ENCODE peak calls at places on chromosomes 6 and 20, in eight cellular contexts. D is IMR-90, X is HepG2, O is H1, N is GM12878, A is K562, F is SK-N-SH, W is A549. R is an unnamed sample. For H3K4me1, the result is how much of the 10 kb centered on the place peaks cover.

GRCh38 chr6:42547407-42548329 is 16.2 kb upstream of the UBR2 start:
- DNase-seq in D (peak), X (peak), O (no peak), N (no peak), A (peak), F (peak), W (peak), R (peak)

GRCh38 chr20:14259691-14260090 is 77.7 kb downstream of the FLRT3 start:
- DNase-seq in D (peak), X (no peak), O (no peak), N (no peak), A (no peak), F (no peak), W (no peak), R (no peak)

GRCh38 chr6:168307011-168307694 is 12.4 kb downstream of the DACT2 start:
- DNase-seq in D (no peak), X (no peak), O (no peak), N (no peak), A (no peak), F (no peak), W (no peak), R (no peak)

GRCh38 chr6:134983823-134984222 is 33.9 kb upstream of the ALDH8A1 start:
- DNase-seq in D (no peak), X (no peak), O (no peak), N (no peak), A (no peak), F (no peak), W (no peak), R (no peak)

GRCh38 chr20:13533946-13534345 is 104.8 kb downstream of the TASP1 start:
- DNase-seq in D (no peak), X (no peak), O (no peak), N (no peak), A (no peak), F (no peak), W (no peak), R (no peak)

GRCh38 chr6:98824163-98824906 is 10.0 kb upstream of the POU3F2 start:
- DNase-seq in D (no peak), X (no peak), O (no peak), N (no peak), A (no peak), F (peak), W (no peak), R (no peak)

GRCh38 chr6:1678201-1678600 is 68.5 kb downstream of the FOXC1 start:
- DNase-seq in D (no peak), X (no peak), O (no peak), N (no peak), A (no peak), F (no peak), W (no peak), R (no peak)

GRCh38 chr6:128275030-128275429 is 245.4 kb downstream of the PTPRK start:
- DNase-seq in D (peak), X (no peak), O (no peak), N (no peak), A (no peak), F (no peak), W (no peak), R (no peak)

GRCh38 chr6:165451845-165452244 is 142.4 kb upstream of the C6orf118 start:
- DNase-seq in D (no peak), X (no peak), O (no peak), N (no peak), A (no peak), F (no peak), W (no peak), R (no peak)

GRCh38 chr6:21003780-21004541 is 469.7 kb downstream of the CDKAL1 start:
- DNase-seq in D (peak), X (peak), O (no peak), N (peak), A (no peak), F (peak), W (peak), R (no peak)

GRCh38 chr20:16072220-16072619 is 501.0 kb downstream of the KIF16B start:
- DNase-seq in D (no peak), X (no peak), O (no peak), N (no peak), A (no peak), F (no peak), W (no peak), R (no peak)

GRCh38 chr6:135064586-135064985 is 10.0 kb upstream of the HBS1L start:
- DNase-seq in D (no peak), X (no peak), O (no peak), N (no peak), A (no peak), F (no peak), W (no peak), R (no peak)

GRCh38 chr6:87945966-87946365 is 101.7 kb upstream of the SPACA1 start:
- DNase-seq in D (no peak), X (no peak), O (no peak), N (no peak), A (no peak), F (no peak), W (no peak), R (no peak)

DNA sequence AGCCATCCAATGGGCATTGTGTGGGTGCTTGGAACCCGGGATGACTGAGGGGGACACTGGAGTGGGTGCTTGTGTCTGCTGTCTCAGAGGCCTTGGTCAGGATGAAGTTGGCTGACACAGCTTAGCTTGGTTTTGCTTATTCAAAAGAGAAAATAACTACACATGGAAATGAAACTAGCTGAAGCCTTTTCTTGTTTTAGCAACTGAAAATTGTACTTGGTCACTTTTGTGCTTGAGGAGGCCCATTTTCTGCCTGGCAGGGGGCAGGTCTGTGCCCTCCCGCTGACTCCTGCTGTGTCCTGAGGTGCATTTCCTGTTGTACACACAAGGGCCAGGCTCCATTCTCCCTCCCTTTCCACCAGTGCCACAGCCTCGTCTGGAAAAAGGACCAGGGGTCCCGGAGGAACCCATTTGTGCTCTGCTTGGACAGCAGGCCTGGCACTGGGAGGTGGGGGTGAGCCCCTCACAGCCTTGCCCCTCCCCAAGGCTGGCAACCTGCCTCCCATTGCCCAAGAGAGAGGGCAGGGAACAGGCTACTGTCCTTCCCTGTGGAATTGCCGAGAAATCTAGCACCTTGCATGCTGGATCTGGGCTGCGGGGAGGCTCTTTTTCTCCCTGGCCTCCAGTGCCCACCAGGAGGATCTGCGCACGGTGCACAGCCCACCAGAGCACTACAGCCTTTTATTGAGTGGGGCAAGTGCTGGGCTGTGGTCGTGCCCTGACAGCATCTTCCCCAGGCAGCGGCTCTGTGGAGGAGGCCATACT is 49.4 kb downstream of the PYGB start:
- DNase-seq in D (no peak), X (no peak), O (no peak), N (peak), A (no peak), F (no peak), W (no peak), R (no peak)
- TF ChIP-seq RAD21 in D (no peak), X (no peak), O (no peak), N (no peak), A (no peak), F (no peak), W (no peak), R (no peak)

GRCh38 chr6:32837651-32838113 is 857 bp downstream of the TAP2 start:
- DNase-seq in D (no peak), X (no peak), O (no peak), N (no peak), A (peak), F (no peak), W (no peak), R (no peak)
- H3K4me1 ChIP-seq in D (under half), X (under half), O (under half), N (half or more), A (under half), F (under half), W (under half), R (under half)

DNA sequence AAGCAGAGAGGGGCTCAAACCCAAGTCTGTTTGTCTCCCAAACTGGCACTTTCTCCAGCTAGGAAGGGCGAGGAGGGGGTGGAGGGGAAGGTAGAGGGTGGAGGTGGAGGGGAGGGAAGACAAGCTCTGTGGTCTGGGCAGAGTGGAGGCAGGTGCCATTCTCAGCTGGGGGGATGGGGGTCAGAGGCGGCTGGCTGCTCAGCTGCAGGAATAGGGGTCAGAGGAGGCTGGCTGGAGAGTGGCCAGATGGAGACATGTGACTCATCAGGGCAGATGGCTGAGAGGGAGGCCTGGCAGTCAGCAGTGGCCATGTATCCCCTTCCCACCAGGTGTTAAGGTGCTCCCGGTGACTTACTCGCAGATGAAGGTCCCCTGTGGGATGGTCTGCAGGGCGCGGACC is 3.5 kb upstream of the SLC44A4 start:
- DNase-seq in D (peak), X (no peak), O (no peak), N (no peak), A (no peak), F (no peak), W (no peak), R (no peak)
- TF ChIP-seq RAD21 in D (no peak), X (no peak), O (no peak), N (no peak), A (no peak), F (no peak), W (no peak), R (no peak)

DNA sequence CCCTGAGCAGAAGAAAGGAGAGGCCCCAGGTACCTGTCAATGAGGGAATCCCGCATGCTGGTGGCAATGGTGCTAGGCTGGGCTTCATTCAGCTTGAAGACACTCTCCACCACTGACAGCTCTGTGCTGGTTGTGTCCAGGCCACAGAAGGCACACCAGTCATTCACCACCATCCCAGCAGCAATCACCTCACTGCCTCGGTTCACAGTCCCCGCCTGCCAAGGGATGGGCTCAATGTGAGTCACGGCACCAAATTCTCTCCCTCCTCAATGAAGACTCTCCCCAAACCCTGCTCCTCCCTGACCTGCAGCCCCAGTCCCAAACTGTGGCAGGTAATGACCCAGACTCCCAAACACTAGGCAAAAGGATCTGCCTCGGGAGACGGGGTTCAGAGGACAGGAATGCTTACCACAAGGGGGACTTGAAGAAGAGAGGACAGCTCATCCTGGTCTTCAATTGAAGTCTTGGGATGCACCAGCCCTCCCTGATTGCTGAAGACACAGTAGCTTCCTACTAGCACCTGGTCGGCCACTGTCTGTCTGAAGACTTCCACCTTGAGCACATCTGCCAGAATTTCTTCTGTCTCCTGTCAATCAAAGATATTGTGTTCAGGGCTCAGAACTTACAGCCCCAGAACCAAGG is 1.7 kb upstream of the MMP24OS start:
- DNase-seq in D (no peak), X (no peak), O (no peak), N (no peak), A (no peak), F (no peak), W (no peak), R (no peak)
- H3K4me1 ChIP-seq in D (under half), X (under half), O (under half), N (under half), A (under half), F (under half), W (under half), R (under half)

GRCh38 chr20:52914870-52915269 is 57.3 kb upstream of the TSHZ2 start:
- DNase-seq in D (no peak), X (no peak), O (no peak), N (no peak), A (no peak), F (no peak), W (no peak), R (no peak)
- TF ChIP-seq RAD21 in D (no peak), X (no peak), O (no peak), N (no peak), A (no peak), F (no peak), W (no peak), R (no peak)